ENCODE peak calls at places on chromosomes 5 and 9, in ten cellular contexts. W is fibroblast of lung; E is pancreas; K is HEK293T; Y is iPS-NIHi11; N is activated effector memory CD4-positive, alpha-beta T cell treated with Interleukin-2 at 50 U/mL for 16 hours; A is Peyer's patch; Q is stimulated activated CD8-positive, alpha-beta memory T cell treated with anti-CD3 and anti-CD28 coated beads, Interleukin-2, amount 100 ng/mL, for 48 hours; S is GM23248; H is HCT116. I is an unnamed sample.

GRCh38 chr5:140632366-140633080 is 452 bp downstream of the CD14 start:
- DNase-seq in W (peak; percentile 32), E (peak; percentile 76), Q (no peak), N (peak; percentile 37), A (peak; percentile 73), K (no peak), H (no peak), Y (peak; percentile 10), S (peak; percentile 73), I (peak; percentile 65)

GRCh38 chr5:154753792-154754191 is 1.4 kb upstream of the LARP1 start:
- DNase-seq in W (peak; percentile 93), E (no peak), Y (no peak), A (peak; percentile 74), H (no peak), N (no peak), S (peak; percentile 98), Q (no peak), K (peak; percentile 33), I (peak; percentile 56)

GRCh38 chr5:179227578-179228311 is 117.5 kb downstream of the ADAMTS2 start:
- DNase-seq in A (peak; percentile 40), S (no peak), Q (no peak), N (no peak), Y (peak; percentile 59), H (no peak), K (no peak), E (peak; percentile 34), W (no peak), I (peak; percentile 46)

GRCh38 chr9:94823710-94824109 is 97.2 kb downstream of the AOPEP start:
- DNase-seq in W (no peak), N (no peak), A (no peak), E (no peak), Y (no peak), H (no peak), K (no peak), S (no peak), Q (no peak), I (no peak)

GRCh38 chr9:84953797-84954695 is 284.5 kb downstream of the NTRK2 start:
- DNase-seq in A (peak; percentile 82), W (peak; percentile 3), Q (peak; percentile 48), K (peak; percentile 91), H (peak; percentile 48), E (peak; percentile 90), Y (peak; percentile 92), N (peak; percentile 7), S (peak; percentile 75), I (peak; percentile 91)

GRCh38 chr5:179623906-179624741 is 653 bp upstream of the HNRNPH1 start:
- DNase-seq in N (peak; percentile 34), E (peak; percentile 71), K (no peak), Q (peak; percentile 42), S (peak; percentile 93), A (peak; percentile 59), W (peak; percentile 85), Y (no peak), H (no peak), I (peak; percentile 66)

GRCh38 chr5:91140657-91141056 is 242.5 kb downstream of the ARRDC3 start:
- DNase-seq in Y (no peak), Q (no peak), S (no peak), K (no peak), A (no peak), W (no peak), E (no peak), N (no peak), H (no peak), I (no peak)

GRCh38 chr5:157592594-157592993 is 17.0 kb upstream of the ADAM19 start:
- DNase-seq in Q (no peak), H (no peak), Y (no peak), A (peak; percentile 65), K (no peak), N (no peak), W (no peak), E (no peak), S (no peak), I (no peak)

GRCh38 chr9:137294091-137294683 is 7.9 kb downstream of the NRARP start:
- DNase-seq in Q (no peak), W (peak; percentile 76), E (peak; percentile 77), K (peak; percentile 64), Y (no peak), N (no peak), H (peak; percentile 74), A (no peak), S (peak; percentile 64), I (peak; percentile 68)

GRCh38 chr9:20387062-20387461 is 235.2 kb downstream of the MLLT3 start:
- DNase-seq in Q (no peak), H (no peak), E (no peak), W (no peak), K (no peak), Y (no peak), A (no peak), S (no peak), N (no peak), I (no peak)

GRCh38 chr5:64977779-64978178 is 209.0 kb downstream of the CWC27 start:
- DNase-seq in S (peak; percentile 39), Y (no peak), H (no peak), Q (no peak), E (no peak), W (peak; percentile 71), A (no peak), K (no peak), N (no peak), I (no peak)

GRCh38 chr5:65873181-65873580 is 53.2 kb upstream of the ERBIN start:
- DNase-seq in E (no peak), Q (no peak), K (no peak), Y (no peak), A (no peak), W (peak; percentile 32), H (no peak), N (no peak), S (peak; percentile 46), I (no peak)

GRCh38 chr5:68070641-68071191 is 144.8 kb upstream of the PIK3R1 start:
- DNase-seq in S (peak; percentile 61), A (no peak), H (no peak), N (no peak), E (no peak), W (no peak), K (no peak), Q (no peak), Y (no peak), I (no peak)

GRCh38 chr9:127035423-127035822 is 87.0 kb downstream of the ANGPTL2 start:
- DNase-seq in S (peak; percentile 54), N (no peak), H (no peak), W (peak; percentile 90), K (no peak), A (peak; percentile 65), Q (no peak), Y (no peak), E (no peak), I (no peak)

GRCh38 chr9:92140074-92140753 is 25.0 kb upstream of the SPTLC1 start:
- DNase-seq in N (peak; percentile 49), E (peak; percentile 92), Y (peak; percentile 82), K (peak; percentile 82), S (peak; percentile 81), H (peak; percentile 38), Q (peak; percentile 57), A (peak; percentile 87), W (peak; percentile 72), I (peak; percentile 89)

GRCh38 chr9:109253637-109254284 is 67.1 kb downstream of the EPB41L4B start:
- DNase-seq in A (no peak), H (peak; percentile 64), E (no peak), W (peak; percentile 61), N (no peak), Q (no peak), K (no peak), Y (no peak), S (peak; percentile 85), I (no peak)

GRCh38 chr5:78533356-78533755 is 115.2 kb downstream of the LHFPL2 start:
- DNase-seq in H (no peak), Y (peak; percentile 46), Q (no peak), K (no peak), A (no peak), S (peak; percentile 62), E (no peak), N (no peak), W (no peak), I (peak; percentile 48)

GRCh38 chr9:109652971-109653370 is 127.0 kb upstream of the PALM2AKAP2 start:
- DNase-seq in S (peak; percentile 80), H (no peak), Y (peak; percentile 21), W (peak; percentile 43), A (no peak), E (no peak), Q (no peak), N (no peak), K (no peak), I (peak; percentile 24)

GRCh38 chr9:107983191-107983603 is 493.6 kb upstream of the KLF4 start:
- DNase-seq in H (no peak), Y (no peak), Q (no peak), W (peak; percentile 72), A (no peak), S (peak; percentile 91), N (no peak), E (no peak), K (no peak), I (no peak)

GRCh38 chr9:113154471-113154870 is 3.7 kb downstream of the SLC31A2 start:
- DNase-seq in A (no peak), S (peak; percentile 77), N (no peak), H (no peak), Y (no peak), Q (no peak), K (no peak), W (peak; percentile 65), E (no peak), I (peak; percentile 7)

GRCh38 chr5:115460476-115460875 is 84.1 kb downstream of the FEM1C start:
- DNase-seq in H (peak; percentile 87), K (no peak), Y (no peak), A (no peak), W (peak; percentile 78), E (no peak), S (peak; percentile 91), N (no peak), Q (no peak), I (no peak)

GRCh38 chr9:109320338-109320733 is 523 bp downstream of the EPB41L4B start:
- DNase-seq in W (no peak), S (peak; percentile 54), H (no peak), K (peak; percentile 54), E (peak; percentile 77), Q (no peak), A (no peak), N (no peak), Y (peak; percentile 46), I (peak; percentile 56)

GRCh38 chr9:16633794-16634193 is 236.7 kb downstream of the BNC2 start:
- DNase-seq in S (no peak), Y (no peak), Q (no peak), W (no peak), N (no peak), K (no peak), H (no peak), E (no peak), A (no peak), I (no peak)

GRCh38 chr9:114233806-114234205 is 78.5 kb downstream of the COL27A1 start:
- DNase-seq in K (no peak), H (no peak), S (no peak), N (no peak), Q (no peak), Y (no peak), A (no peak), W (no peak), E (no peak), I (no peak)

GRCh38 chr5:1127991-1128785 is 16.3 kb upstream of the SLC12A7 start:
- DNase-seq in S (peak; percentile 49), N (no peak), K (no peak), A (no peak), E (no peak), Q (no peak), H (no peak), Y (no peak), W (no peak), I (no peak)

GRCh38 chr9:108855888-108856287 is at the start of gene ACTL7B:
- DNase-seq in Y (no peak), E (no peak), W (no peak), A (no peak), N (no peak), Q (no peak), K (no peak), S (no peak), H (no peak), I (no peak)

GRCh38 chr5:152405145-152405544 is at the start of gene NMUR2:
- DNase-seq in K (peak; percentile 27), H (no peak), N (no peak), S (no peak), A (no peak), W (no peak), Q (no peak), Y (peak; percentile 79), E (no peak), I (peak; percentile 75)

I was measured in left kidney.